ENCODE peak calls at places on chromosomes 6 and 20, in four cellular contexts. K is GM23248, B is endothelial cell of umbilical vein, R is astrocyte. T is an unnamed sample.

GRCh38 chr20:45823949-45824835 is 2.9 kb downstream of the TNNC2 start:
- DNase-seq in R (no peak), B (peak), K (peak), T (peak)

GRCh38 chr6:57432919-57433684 is 115.7 kb downstream of the PRIM2 start:
- DNase-seq in K (peak), B (no peak), R (no peak), T (no peak)

GRCh38 chr6:85402071-85402470 is 47.8 kb upstream of the NT5E start:
- DNase-seq in K (no peak), R (no peak), B (no peak), T (no peak)

GRCh38 chr20:62215020-62215990 is 4.8 kb downstream of the HRH3 start:
- DNase-seq in K (no peak), B (no peak), R (no peak), T (no peak)

GRCh38 chr6:27472182-27472616 is 706 bp downstream of the ZNF184 start:
- DNase-seq in K (peak), B (peak), R (peak), T (peak)

GRCh38 chr6:117976030-117976651 is 69.1 kb downstream of the SLC35F1 start:
- DNase-seq in B (peak), R (peak), K (peak), T (peak)

GRCh38 chr20:39773380-39774000 is 811.3 kb downstream of the DHX35 start:
- DNase-seq in R (peak), B (no peak), K (peak), T (no peak)

GRCh38 chr6:161557333-161558107 is 283.7 kb upstream of the AGPAT4 start:
- DNase-seq in B (no peak), K (no peak), R (no peak), T (peak)

GRCh38 chr20:63255911-63256704 is 1.8 kb upstream of the NKAIN4 start:
- DNase-seq in R (no peak), B (no peak), K (no peak), T (no peak)

GRCh38 chr6:71336901-71337300 is 48.3 kb downstream of the OGFRL1 start:
- DNase-seq in K (no peak), B (no peak), R (peak), T (no peak)

GRCh38 chr6:18897350-18897749 is 510.2 kb downstream of the RNF144B start:
- DNase-seq in K (no peak), B (no peak), R (no peak), T (no peak)

GRCh38 chr6:117446851-117447250 is 21.1 kb upstream of the ROS1 start:
- DNase-seq in R (peak), B (no peak), K (peak), T (no peak)

GRCh38 chr20:32028647-32029372 is 18.6 kb downstream of the CCM2L start:
- DNase-seq in B (no peak), K (no peak), R (no peak), T (no peak)

GRCh38 chr20:40883097-40883496 is 145.5 kb upstream of the TOP1 start:
- DNase-seq in B (peak), K (no peak), R (no peak), T (no peak)

GRCh38 chr6:54060286-54060685 is 51.0 kb upstream of the MLIP start:
- DNase-seq in R (peak), B (peak), K (peak), T (no peak)

GRCh38 chr6:131646249-131646670 is 9.2 kb downstream of the ENPP3 start:
- DNase-seq in R (no peak), K (no peak), B (no peak), T (no peak)

GRCh38 chr6:131519670-131520436 is 53.2 kb upstream of the ARG1 start:
- DNase-seq in R (peak), K (peak), B (peak), T (peak)

GRCh38 chr6:105058316-105058715 is 101.4 kb downstream of the LIN28B start:
- DNase-seq in B (no peak), K (no peak), R (no peak), T (no peak)

GRCh38 chr6:42462474-42462972 is 10.8 kb upstream of the TRERF1 start:
- DNase-seq in B (no peak), R (no peak), K (no peak), T (no peak)

GRCh38 chr6:15079288-15079817 is 166.5 kb upstream of the JARID2 start:
- DNase-seq in K (peak), R (no peak), B (no peak), T (no peak)

GRCh38 chr6:118562959-118563358 is 14.9 kb downstream of the PLN start:
- DNase-seq in R (peak), K (peak), B (no peak), T (no peak)

GRCh38 chr6:27882624-27883023 is 29.6 kb downstream of the OR2B2 start:
- DNase-seq in K (no peak), B (no peak), R (no peak), T (no peak)

GRCh38 chr6:137277971-137278602 is 58.9 kb upstream of the IFNGR1 start:
- DNase-seq in K (peak), R (peak), B (peak), T (no peak)

GRCh38 chr6:158909938-158910337 is 90.1 kb downstream of the RSPH3 start:
- DNase-seq in K (no peak), R (peak), B (no peak), T (peak)

GRCh38 chr20:1536893-1537730 is 20.4 kb downstream of the SIRPD start:
- DNase-seq in K (no peak), B (no peak), R (no peak), T (no peak)

DNA sequence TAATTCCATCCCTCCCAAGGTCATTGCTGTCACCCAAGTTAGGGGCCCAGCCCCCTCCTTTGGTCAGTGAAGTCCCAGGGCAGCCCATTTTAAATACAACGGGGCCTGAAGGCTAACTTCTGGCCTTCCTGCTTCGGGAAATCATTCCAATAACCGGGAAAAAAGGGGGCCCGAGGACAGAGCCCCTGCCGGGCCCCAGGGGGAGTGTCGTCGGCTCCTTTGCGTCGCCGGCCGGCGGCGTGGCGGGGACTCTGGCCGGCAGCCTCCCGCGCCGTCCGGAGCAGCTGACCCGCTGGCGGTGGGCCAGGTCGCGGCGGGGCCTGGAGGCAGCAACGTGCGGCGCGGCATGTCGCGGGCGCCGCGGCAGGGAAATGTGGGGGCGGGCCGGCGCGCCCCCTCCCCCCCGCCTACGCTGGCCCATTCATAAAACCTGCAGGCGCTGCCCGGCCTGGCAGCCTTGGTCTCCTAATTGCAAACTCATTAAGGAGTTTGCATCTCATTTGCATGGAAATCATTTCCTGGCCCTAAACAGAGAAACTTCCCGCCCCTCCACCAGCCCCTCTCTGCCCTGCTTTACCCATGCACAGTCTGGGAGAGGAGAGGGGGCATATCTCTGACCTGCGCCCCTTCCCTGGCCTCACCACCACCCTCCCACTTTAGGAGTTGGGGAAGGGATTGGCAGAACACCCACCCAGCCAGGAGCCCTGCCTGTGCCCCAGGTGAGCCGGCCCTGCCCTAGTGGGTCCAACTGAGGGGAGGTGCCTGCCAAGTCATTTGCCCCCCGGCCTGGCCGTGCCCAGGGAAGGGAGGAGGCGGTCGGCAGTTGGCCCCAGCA is 50.7 kb downstream of the MRPL14 start:
- DNase-seq in R (no peak), B (no peak), K (peak), T (peak)
- H2AFZ ChIP-seq in R (no peak), B (no peak), K (peak), T (no peak)

DNA sequence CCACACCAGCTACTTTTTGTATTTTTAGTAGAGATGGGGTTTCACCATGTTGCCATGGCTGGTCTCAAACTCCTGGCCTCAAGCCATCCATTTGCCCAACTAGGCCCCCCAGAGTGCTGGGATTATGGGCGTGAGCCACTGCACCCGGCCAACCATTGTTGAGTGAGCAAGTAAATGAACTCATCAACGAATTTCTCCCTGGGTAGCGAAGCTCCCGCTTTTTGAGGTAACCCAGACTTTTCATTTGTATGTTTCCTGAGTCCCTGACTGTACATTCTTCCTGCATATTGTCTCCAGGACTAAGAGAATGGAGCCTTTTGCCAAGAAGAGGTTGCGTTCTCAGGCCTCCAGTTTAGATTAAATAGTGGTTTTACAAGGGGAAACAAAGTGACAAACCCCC is 36.4 kb downstream of the RIPOR3 start:
- DNase-seq in R (no peak), B (no peak), K (peak), T (no peak)
- H3K27ac ChIP-seq in R (no peak), B (no peak), K (peak), T (no peak)

GRCh38 chr6:3769610-3770009 is 18.1 kb upstream of the PXDC1 start:
- DNase-seq in K (peak), R (no peak), B (no peak), T (no peak)

GRCh38 chr6:3773696-3774298 is 22.3 kb upstream of the PXDC1 start:
- DNase-seq in B (peak), K (peak), R (no peak), T (no peak)

GRCh38 chr6:3771407-3772011 is 20.0 kb upstream of the PXDC1 start:
- DNase-seq in B (no peak), K (no peak), R (no peak), T (no peak)

GRCh38 chr6:3768502-3768901 is 17.0 kb upstream of the PXDC1 start:
- DNase-seq in K (no peak), R (no peak), B (no peak), T (no peak)

DNA sequence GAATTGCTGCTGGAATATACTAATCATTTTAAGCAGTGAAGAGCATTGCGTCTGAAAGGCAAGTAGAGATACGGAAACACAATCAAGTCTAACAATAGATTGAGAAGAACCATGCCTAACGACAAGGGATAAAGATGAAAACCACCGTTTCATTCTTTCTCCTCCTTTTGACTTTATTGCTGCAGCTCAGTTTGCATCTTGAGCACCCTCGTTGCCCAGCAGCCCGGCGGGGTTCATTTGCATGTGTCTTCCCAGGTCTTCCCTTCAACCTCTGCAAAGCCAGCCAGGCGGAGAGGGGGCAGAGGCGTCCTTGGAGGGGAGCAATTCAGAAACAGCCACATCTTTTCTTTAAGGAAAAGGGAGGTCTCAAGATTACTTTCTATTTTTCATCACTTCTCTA is 18.5 kb upstream of the PXDC1 start:
- DNase-seq in B (no peak), K (no peak), R (no peak), T (no peak)
- H2AFZ ChIP-seq in B (no peak), K (no peak), R (no peak), T (no peak)

DNA sequence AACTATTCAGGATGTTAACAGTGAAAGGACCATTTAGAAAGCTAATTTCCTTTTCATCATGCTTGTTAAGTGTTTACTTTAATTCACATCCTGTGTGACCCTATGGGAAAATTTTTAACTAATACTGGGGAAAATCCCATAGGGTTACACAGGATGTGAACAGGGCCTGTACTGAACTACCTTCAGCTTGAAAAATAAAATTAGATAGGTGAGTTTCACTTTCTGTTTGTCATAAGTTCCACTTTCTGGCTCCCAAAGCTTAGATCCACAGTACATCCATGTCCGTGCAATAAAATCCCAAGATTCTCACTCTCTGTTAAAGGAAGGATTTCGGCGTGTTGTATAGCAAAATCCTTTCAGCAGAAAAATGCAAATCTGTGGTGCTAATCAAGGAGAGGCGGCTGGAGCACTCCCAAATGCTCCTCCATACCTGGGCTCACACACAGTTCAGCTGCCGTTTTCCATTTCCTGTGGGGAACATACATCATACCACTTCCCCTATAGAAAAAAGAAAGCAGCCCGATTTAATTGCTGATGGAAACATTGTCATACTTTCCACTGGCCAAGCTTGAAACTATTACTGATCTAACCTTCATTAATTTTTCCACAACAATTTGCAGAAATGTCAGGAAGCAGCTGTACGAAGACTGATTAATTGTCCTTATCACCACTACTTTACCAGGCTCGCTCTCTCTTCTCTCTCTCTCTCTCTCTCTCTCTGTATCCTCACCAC is 125.2 kb downstream of the HIVEP2 start:
- DNase-seq in R (peak), B (peak), K (peak), T (peak)
- H3K27ac ChIP-seq in R (peak), B (peak), K (no peak), T (peak)

GRCh38 chr6:169253745-169254238 is at the start of gene THBS2:
- DNase-seq in R (peak), K (peak), B (no peak), T (no peak)
- H2AFZ ChIP-seq in R (peak), K (peak), B (no peak), T (no peak)

GRCh38 chr20:33733654-33734576 is 2.1 kb downstream of the ZNF341 start:
- DNase-seq in R (peak), B (peak), K (peak), T (peak)
- H3K27ac ChIP-seq in R (no peak), B (peak), K (peak), T (peak)

GRCh38 chr6:44727651-44728630 is 340.4 kb downstream of the CDC5L start:
- DNase-seq in R (no peak), B (no peak), K (no peak), T (no peak)
- H2AFZ ChIP-seq in R (no peak), B (no peak), K (no peak), T (no peak)